ENCODE peak calls at places on chromosomes 7 and 10, in ten cellular contexts. One of them, this sample, is unnamed.

GRCh38 chr10:125162181-125162906 is 2.0 kb upstream of the CTBP2 start:
- DNase-seq in GM23338: peak; percentile 70
- DNase-seq in mesothelial cell of epicardium: peak; percentile 54
- DNase-seq in GM13976: no peak
- DNase-seq in ascending aorta: peak; percentile 58
- DNase-seq in GM10248: no peak
- DNase-seq in OCI-LY7: no peak
- DNase-seq in upper lobe of right lung: peak; percentile 72
- DNase-seq in endothelial cell: peak; percentile 38
- DNase-seq in neural progenitor cell: peak; percentile 71
- DNase-seq in this sample: no peak

GRCh38 chr10:82942572-82943091 is 1067.6 kb downstream of the NRG3 start:
- DNase-seq in GM23338: no peak
- DNase-seq in mesothelial cell of epicardium: no peak
- DNase-seq in GM13976: no peak
- DNase-seq in ascending aorta: no peak
- DNase-seq in GM10248: no peak
- DNase-seq in OCI-LY7: no peak
- DNase-seq in upper lobe of right lung: no peak
- DNase-seq in endothelial cell: no peak
- DNase-seq in neural progenitor cell: no peak
- DNase-seq in this sample: peak; percentile 61

GRCh38 chr7:11328309-11328708 is 354.6 kb downstream of the PHF14 start:
- DNase-seq in GM23338: peak; percentile 20
- DNase-seq in mesothelial cell of epicardium: no peak
- DNase-seq in GM13976: no peak
- DNase-seq in ascending aorta: no peak
- DNase-seq in GM10248: no peak
- DNase-seq in OCI-LY7: no peak
- DNase-seq in upper lobe of right lung: no peak
- DNase-seq in endothelial cell: no peak
- DNase-seq in neural progenitor cell: no peak
- DNase-seq in this sample: no peak

GRCh38 chr7:6271694-6272371 is 591 bp downstream of the CYTH3 start:
- DNase-seq in GM23338: no peak
- DNase-seq in mesothelial cell of epicardium: peak; percentile 51
- DNase-seq in GM13976: peak; percentile 55
- DNase-seq in ascending aorta: peak; percentile 70
- DNase-seq in GM10248: peak; percentile 40
- DNase-seq in OCI-LY7: peak; percentile 36
- DNase-seq in upper lobe of right lung: no peak
- DNase-seq in endothelial cell: peak; percentile 12
- DNase-seq in neural progenitor cell: no peak
- DNase-seq in this sample: no peak

GRCh38 chr10:48594371-48594770 is 10.5 kb downstream of the ARHGAP22 start:
- DNase-seq in GM23338: no peak
- DNase-seq in mesothelial cell of epicardium: no peak
- DNase-seq in GM13976: no peak
- DNase-seq in ascending aorta: no peak
- DNase-seq in GM10248: no peak
- DNase-seq in OCI-LY7: no peak
- DNase-seq in upper lobe of right lung: no peak
- DNase-seq in endothelial cell: no peak
- DNase-seq in neural progenitor cell: no peak
- DNase-seq in this sample: no peak

GRCh38 chr7:75623390-75624133 is 115.2 kb downstream of the HIP1 start:
- DNase-seq in GM23338: peak; percentile 35
- DNase-seq in mesothelial cell of epicardium: no peak
- DNase-seq in GM13976: no peak
- DNase-seq in ascending aorta: no peak
- DNase-seq in GM10248: no peak
- DNase-seq in OCI-LY7: no peak
- DNase-seq in upper lobe of right lung: peak; percentile 89
- DNase-seq in endothelial cell: peak; percentile 10
- DNase-seq in neural progenitor cell: no peak
- DNase-seq in this sample: no peak

GRCh38 chr10:15231403-15231802 is 62.9 kb upstream of the NMT2 start:
- DNase-seq in GM23338: no peak
- DNase-seq in mesothelial cell of epicardium: no peak
- DNase-seq in GM13976: no peak
- DNase-seq in ascending aorta: no peak
- DNase-seq in GM10248: no peak
- DNase-seq in OCI-LY7: no peak
- DNase-seq in upper lobe of right lung: no peak
- DNase-seq in endothelial cell: no peak
- DNase-seq in neural progenitor cell: no peak
- DNase-seq in this sample: no peak

GRCh38 chr7:105320896-105321295 is 67.8 kb downstream of the SRPK2 start:
- DNase-seq in GM23338: no peak
- DNase-seq in mesothelial cell of epicardium: no peak
- DNase-seq in GM13976: no peak
- DNase-seq in ascending aorta: no peak
- DNase-seq in GM10248: no peak
- DNase-seq in OCI-LY7: no peak
- DNase-seq in upper lobe of right lung: no peak
- DNase-seq in endothelial cell: no peak
- DNase-seq in neural progenitor cell: no peak
- DNase-seq in this sample: no peak

GRCh38 chr10:97540669-97541500 is 31.7 kb upstream of the ANKRD2 start:
- DNase-seq in GM23338: peak; percentile 43
- DNase-seq in mesothelial cell of epicardium: no peak
- DNase-seq in GM13976: no peak
- DNase-seq in ascending aorta: no peak
- DNase-seq in GM10248: no peak
- DNase-seq in OCI-LY7: no peak
- DNase-seq in upper lobe of right lung: peak; percentile 66
- DNase-seq in endothelial cell: no peak
- DNase-seq in neural progenitor cell: no peak
- DNase-seq in this sample: peak; percentile 65

GRCh38 chr10:27998178-27998953 is 513 bp downstream of the ODAD2 start:
- DNase-seq in GM23338: peak; percentile 83
- DNase-seq in mesothelial cell of epicardium: peak; percentile 52
- DNase-seq in GM13976: peak; percentile 12
- DNase-seq in ascending aorta: no peak
- DNase-seq in GM10248: no peak
- DNase-seq in OCI-LY7: no peak
- DNase-seq in upper lobe of right lung: peak; percentile 70
- DNase-seq in endothelial cell: peak; percentile 53
- DNase-seq in neural progenitor cell: peak; percentile 73
- DNase-seq in this sample: peak; percentile 3

GRCh38 chr7:111138196-111138569 is 47.3 kb downstream of the LRRN3 start:
- DNase-seq in GM23338: no peak
- DNase-seq in mesothelial cell of epicardium: no peak
- DNase-seq in GM13976: peak; percentile 13
- DNase-seq in ascending aorta: peak; percentile 79
- DNase-seq in GM10248: peak; percentile 20
- DNase-seq in OCI-LY7: no peak
- DNase-seq in upper lobe of right lung: peak; percentile 28
- DNase-seq in endothelial cell: no peak
- DNase-seq in neural progenitor cell: peak; percentile 11
- DNase-seq in this sample: peak; percentile 35

GRCh38 chr7:135923700-135924261 is 53.4 kb downstream of the MTPN start:
- DNase-seq in GM23338: no peak
- DNase-seq in mesothelial cell of epicardium: no peak
- DNase-seq in GM13976: no peak
- DNase-seq in ascending aorta: no peak
- DNase-seq in GM10248: no peak
- DNase-seq in OCI-LY7: no peak
- DNase-seq in upper lobe of right lung: no peak
- DNase-seq in endothelial cell: no peak
- DNase-seq in neural progenitor cell: no peak
- DNase-seq in this sample: peak; percentile 87

DNA sequence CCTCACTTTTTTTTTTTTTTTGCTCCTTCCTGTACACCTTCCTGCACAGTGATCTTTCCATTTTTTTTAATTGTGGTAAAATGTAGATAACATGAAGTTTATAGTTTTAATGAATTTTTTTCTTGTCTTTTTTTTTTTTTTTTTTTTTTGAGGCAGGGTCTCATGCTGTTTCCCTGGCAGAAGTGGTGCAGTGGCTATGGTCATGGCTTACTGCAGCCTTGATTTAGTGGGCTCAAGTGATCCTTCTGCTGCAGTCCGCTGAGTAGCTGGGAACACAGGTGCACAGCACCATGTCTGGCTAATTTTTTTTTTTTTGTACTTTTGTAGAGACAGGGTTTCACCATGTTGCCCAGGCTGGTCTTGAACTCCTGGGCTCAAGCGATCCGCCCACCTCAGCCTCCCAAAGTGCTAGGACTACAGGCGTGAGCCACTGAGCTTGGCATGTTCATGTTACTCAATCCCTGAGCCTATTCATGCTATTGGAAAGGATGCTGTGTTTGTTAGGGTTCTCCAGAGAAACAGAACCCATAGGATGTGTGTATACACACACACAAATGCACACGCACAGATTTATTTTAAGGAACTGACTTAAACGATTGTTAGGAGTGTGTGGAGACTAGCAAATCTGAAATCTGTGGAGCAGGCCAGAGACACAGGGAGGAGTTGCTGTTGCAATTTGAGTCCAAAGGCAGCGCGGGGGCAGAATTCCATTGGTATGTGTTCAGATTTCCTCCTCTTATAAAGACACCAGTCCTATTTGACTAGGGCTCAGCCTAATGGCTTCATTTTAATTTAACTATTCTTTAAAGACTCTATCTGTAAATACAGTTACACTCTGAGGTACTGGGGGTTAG is 29.1 kb downstream of the GALNT11 start:
- DNase-seq in GM23338: peak; percentile 23
- DNase-seq in mesothelial cell of epicardium: no peak
- DNase-seq in GM13976: no peak
- DNase-seq in ascending aorta: no peak
- DNase-seq in GM10248: no peak
- DNase-seq in OCI-LY7: no peak
- DNase-seq in upper lobe of right lung: no peak
- DNase-seq in endothelial cell: no peak
- DNase-seq in neural progenitor cell: no peak
- DNase-seq in this sample: peak; percentile 88
- TF ChIP-seq CTCF in GM23338: no peak
- TF ChIP-seq CTCF in mesothelial cell of epicardium: no peak
- TF ChIP-seq CTCF in GM13976: no peak
- TF ChIP-seq CTCF in ascending aorta: no peak
- TF ChIP-seq CTCF in GM10248: no peak
- TF ChIP-seq CTCF in OCI-LY7: no peak
- TF ChIP-seq CTCF in upper lobe of right lung: no peak
- TF ChIP-seq CTCF in endothelial cell: no peak
- TF ChIP-seq CTCF in neural progenitor cell: no peak
- TF ChIP-seq CTCF in this sample: peak; percentile 23

GRCh38 chr7:91609525-91609924 is 271.0 kb downstream of the MTERF1 start:
- DNase-seq in GM23338: no peak
- DNase-seq in mesothelial cell of epicardium: no peak
- DNase-seq in GM13976: no peak
- DNase-seq in ascending aorta: no peak
- DNase-seq in GM10248: no peak
- DNase-seq in OCI-LY7: no peak
- DNase-seq in upper lobe of right lung: no peak
- DNase-seq in endothelial cell: no peak
- DNase-seq in neural progenitor cell: no peak
- DNase-seq in this sample: peak; percentile 30
- TF ChIP-seq CTCF in GM23338: no peak
- TF ChIP-seq CTCF in mesothelial cell of epicardium: no peak
- TF ChIP-seq CTCF in GM13976: no peak
- TF ChIP-seq CTCF in ascending aorta: no peak
- TF ChIP-seq CTCF in GM10248: peak; percentile 1
- TF ChIP-seq CTCF in OCI-LY7: no peak
- TF ChIP-seq CTCF in upper lobe of right lung: no peak
- TF ChIP-seq CTCF in endothelial cell: no peak
- TF ChIP-seq CTCF in neural progenitor cell: peak; percentile 4
- TF ChIP-seq CTCF in this sample: no peak

DNA sequence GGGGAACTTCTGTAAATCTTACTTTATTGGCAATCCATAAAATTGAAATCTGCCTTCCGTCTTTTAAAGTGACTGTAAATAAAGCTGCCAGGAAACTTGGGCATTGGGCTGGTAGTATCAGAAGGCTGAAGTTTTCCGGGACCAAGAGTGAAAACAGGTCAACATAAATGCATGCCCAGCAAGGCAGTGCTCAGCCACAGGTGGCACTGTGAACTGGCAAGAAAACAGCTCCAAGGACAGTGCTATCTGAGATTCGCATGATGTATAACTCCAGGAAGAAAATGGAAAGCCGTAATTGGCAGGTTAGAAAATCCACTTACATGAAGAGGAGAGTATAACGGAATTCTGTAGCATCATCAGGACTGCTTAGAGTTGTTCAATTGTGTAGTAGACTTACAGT is 1.9 kb upstream of the INSYN2A start:
- DNase-seq in GM23338: no peak
- DNase-seq in mesothelial cell of epicardium: no peak
- DNase-seq in GM13976: no peak
- DNase-seq in ascending aorta: no peak
- DNase-seq in GM10248: no peak
- DNase-seq in OCI-LY7: no peak
- DNase-seq in upper lobe of right lung: no peak
- DNase-seq in endothelial cell: no peak
- DNase-seq in neural progenitor cell: no peak
- DNase-seq in this sample: no peak
- TF ChIP-seq CTCF in GM23338: peak; percentile 26
- TF ChIP-seq CTCF in mesothelial cell of epicardium: no peak
- TF ChIP-seq CTCF in GM13976: no peak
- TF ChIP-seq CTCF in ascending aorta: no peak
- TF ChIP-seq CTCF in GM10248: no peak
- TF ChIP-seq CTCF in OCI-LY7: no peak
- TF ChIP-seq CTCF in upper lobe of right lung: no peak
- TF ChIP-seq CTCF in endothelial cell: no peak
- TF ChIP-seq CTCF in neural progenitor cell: no peak
- TF ChIP-seq CTCF in this sample: no peak

GRCh38 chr7:99944508-99945070 is 15.2 kb upstream of the GJC3 start:
- DNase-seq in GM23338: peak; percentile 78
- DNase-seq in mesothelial cell of epicardium: no peak
- DNase-seq in GM13976: no peak
- DNase-seq in ascending aorta: no peak
- DNase-seq in GM10248: no peak
- DNase-seq in OCI-LY7: no peak
- DNase-seq in upper lobe of right lung: no peak
- DNase-seq in endothelial cell: no peak
- DNase-seq in neural progenitor cell: no peak
- DNase-seq in this sample: no peak

GRCh38 chr7:99947608-99948007 is 18.2 kb upstream of the GJC3 start:
- DNase-seq in GM23338: no peak
- DNase-seq in mesothelial cell of epicardium: no peak
- DNase-seq in GM13976: no peak
- DNase-seq in ascending aorta: no peak
- DNase-seq in GM10248: no peak
- DNase-seq in OCI-LY7: no peak
- DNase-seq in upper lobe of right lung: no peak
- DNase-seq in endothelial cell: no peak
- DNase-seq in neural progenitor cell: no peak
- DNase-seq in this sample: no peak

GRCh38 chr7:99955247-99955646 is 20.6 kb downstream of the AZGP1 start:
- DNase-seq in GM23338: no peak
- DNase-seq in mesothelial cell of epicardium: no peak
- DNase-seq in GM13976: no peak
- DNase-seq in ascending aorta: no peak
- DNase-seq in GM10248: no peak
- DNase-seq in OCI-LY7: no peak
- DNase-seq in upper lobe of right lung: no peak
- DNase-seq in endothelial cell: no peak
- DNase-seq in neural progenitor cell: no peak
- DNase-seq in this sample: no peak

GRCh38 chr7:99953649-99954048 is 22.2 kb downstream of the AZGP1 start:
- DNase-seq in GM23338: no peak
- DNase-seq in mesothelial cell of epicardium: no peak
- DNase-seq in GM13976: no peak
- DNase-seq in ascending aorta: peak; percentile 75
- DNase-seq in GM10248: no peak
- DNase-seq in OCI-LY7: no peak
- DNase-seq in upper lobe of right lung: peak; percentile 88
- DNase-seq in endothelial cell: no peak
- DNase-seq in neural progenitor cell: no peak
- DNase-seq in this sample: peak; percentile 74

GRCh38 chr7:99949645-99950228 is 20.3 kb upstream of the GJC3 start:
- DNase-seq in GM23338: peak; percentile 38
- DNase-seq in mesothelial cell of epicardium: no peak
- DNase-seq in GM13976: no peak
- DNase-seq in ascending aorta: no peak
- DNase-seq in GM10248: no peak
- DNase-seq in OCI-LY7: peak; percentile 23
- DNase-seq in upper lobe of right lung: no peak
- DNase-seq in endothelial cell: no peak
- DNase-seq in neural progenitor cell: no peak
- DNase-seq in this sample: peak; percentile 45
- TF ChIP-seq CTCF in GM23338: peak; percentile 62
- TF ChIP-seq CTCF in mesothelial cell of epicardium: no peak
- TF ChIP-seq CTCF in GM13976: no peak
- TF ChIP-seq CTCF in ascending aorta: no peak
- TF ChIP-seq CTCF in GM10248: peak; percentile 12
- TF ChIP-seq CTCF in OCI-LY7: peak; percentile 72
- TF ChIP-seq CTCF in upper lobe of right lung: peak; percentile 41
- TF ChIP-seq CTCF in endothelial cell: peak; percentile 18
- TF ChIP-seq CTCF in neural progenitor cell: peak; percentile 31
- TF ChIP-seq CTCF in this sample: peak; percentile 54

This sample was measured in fibroblast of the aortic adventitia.